ENCODE peak calls at places on chromosome 7, in four cellular contexts. H is H54; J is PC-3; N is activated CD8-positive, alpha-beta memory T cell treated with anti-CD3 and anti-CD28 coated beads for 4 hours. T is an unnamed sample.
A peak's percentile ranks its signal among the peaks of the same experiment; 100 is the strongest.

GRCh38 chr7:99699946-99700345 is 20.1 kb upstream of the CYP3A5 start:
- DNase-seq in H (no peak), J (no peak), N (no peak), T (no peak)

GRCh38 chr7:95929710-95930295 is 157.4 kb downstream of the DYNC1I1 start:
- DNase-seq in H (no peak), J (no peak), N (no peak), T (no peak)

GRCh38 chr7:124031406-124031805 is 1.5 kb downstream of the TMEM229A start:
- DNase-seq in H (no peak), J (no peak), N (no peak), T (no peak)

GRCh38 chr7:155644971-155645509 is 579 bp downstream of the RBM33 start:
- DNase-seq in H (no peak), J (peak; percentile 23), N (peak; percentile 11), T (no peak)

GRCh38 chr7:1242601-1243289 is 10.1 kb downstream of the UNCX start:
- DNase-seq in H (no peak), J (no peak), N (no peak), T (no peak)

GRCh38 chr7:47720907-47721244 is 139.0 kb upstream of the TNS3 start:
- DNase-seq in H (no peak), J (no peak), N (no peak), T (no peak)

GRCh38 chr7:34709771-34710170 is 51.8 kb downstream of the NPSR1 start:
- DNase-seq in H (no peak), J (no peak), N (no peak), T (no peak)

GRCh38 chr7:150322833-150323681 is at the start of the genes ACTR3C and LRRC61:
- DNase-seq in H (no peak), J (peak; percentile 39), N (peak; percentile 31), T (no peak)

GRCh38 chr7:135206887-135207738 is 4.2 kb downstream of the WDR91 start:
- DNase-seq in H (no peak), J (no peak), N (no peak), T (no peak)

GRCh38 chr7:1710936-1711335 is 40.9 kb downstream of the ELFN1 start:
- DNase-seq in H (no peak), J (no peak), N (no peak), T (no peak)

GRCh38 chr7:139105037-139105382 is 4.5 kb downstream of the ZC3HAV1 start:
- DNase-seq in H (no peak), J (no peak), N (no peak), T (no peak)